ENCODE peak calls at places on chromosomes 5 and 9, in five cellular contexts. O is H54, V is Calu3, X is GM03348, J is GM12891. M is an unnamed sample.

GRCh38 chr9:113152699-113153098 is 1.9 kb downstream of the SLC31A2 start:
- DNase-seq in O (no peak), V (no peak), X (peak; percentile 62), J (no peak), M (no peak)

GRCh38 chr9:134847752-134848432 is 32.7 kb upstream of the FCN2 start:
- DNase-seq in O (no peak), V (no peak), X (no peak), J (no peak), M (no peak)

GRCh38 chr5:548256-548655 is 24.0 kb upstream of the SLC9A3 start:
- DNase-seq in O (peak; percentile 75), V (no peak), X (no peak), J (no peak), M (no peak)

GRCh38 chr5:81904861-81905260 is 67.0 kb upstream of the ATG10 start:
- DNase-seq in O (no peak), V (no peak), X (no peak), J (no peak), M (no peak)

GRCh38 chr9:81585191-81585763 is 104.1 kb downstream of the TLE1 start:
- DNase-seq in O (no peak), V (no peak), X (no peak), J (no peak), M (no peak)

GRCh38 chr9:35689601-35690446 is at the start of gene TPM2:
- DNase-seq in O (peak; percentile 44), V (peak; percentile 51), X (peak; percentile 97), J (peak; percentile 53), M (peak; percentile 72)

GRCh38 chr5:6829150-6829784 is 116.0 kb downstream of the TENT4A start:
- DNase-seq in O (peak; percentile 38), V (no peak), X (peak; percentile 26), J (peak; percentile 12), M (no peak)

GRCh38 chr5:5116953-5117352 is 23.2 kb upstream of the ADAMTS16 start:
- DNase-seq in O (no peak), V (no peak), X (no peak), J (no peak), M (no peak)

GRCh38 chr9:90961375-90961774 is 159.8 kb downstream of the SYK start:
- DNase-seq in O (no peak), V (no peak), X (peak; percentile 46), J (no peak), M (no peak)

M was measured in mucosa of gallbladder.